ENCODE peak calls at places on chromosome 10, in four cellular contexts. U, E, C and Z are unnamed samples. For H3K27me3, the result is how much of the 10 kb centered on the place peaks cover.

GRCh38 chr10:17867056-17867455 is 57.9 kb downstream of the MRC1 start:
- DNase-seq in U (no peak), E (no peak), C (no peak), Z (no peak)

GRCh38 chr10:125012851-125013528 is 71.1 kb downstream of the ZRANB1 start:
- DNase-seq in U (no peak), E (no peak), C (no peak), Z (no peak)

GRCh38 chr10:89837173-89838001 is 136.0 kb downstream of the KIF20B start:
- DNase-seq in U (peak), E (peak), C (peak), Z (peak)

GRCh38 chr10:43342279-43343125 is 28.9 kb upstream of the FXYD4 start:
- DNase-seq in U (no peak), E (no peak), C (no peak), Z (no peak)

GRCh38 chr10:97224483-97225435 is 39.0 kb upstream of the SLIT1 start:
- DNase-seq in U (no peak), E (no peak), C (no peak), Z (no peak)

GRCh38 chr10:31851216-31851615 is 77.4 kb downstream of the ARHGAP12 start:
- DNase-seq in U (no peak), E (no peak), C (no peak), Z (no peak)

GRCh38 chr10:17175551-17175950 is 25.9 kb downstream of the TRDMT1 start:
- DNase-seq in U (no peak), E (no peak), C (no peak), Z (no peak)

GRCh38 chr10:103592186-103593021 is 98.9 kb downstream of the NEURL1 start:
- DNase-seq in U (no peak), E (no peak), C (no peak), Z (no peak)

GRCh38 chr10:121265320-121265719 is 332.9 kb downstream of the FGFR2 start:
- DNase-seq in U (no peak), E (no peak), C (no peak), Z (no peak)

GRCh38 chr10:3749597-3750351 is 35.2 kb downstream of the KLF6 start:
- DNase-seq in U (peak), E (no peak), C (peak), Z (peak)

GRCh38 chr10:61752111-61753011 is 89.6 kb downstream of the CABCOCO1 start:
- DNase-seq in U (no peak), E (no peak), C (no peak), Z (no peak)

GRCh38 chr10:86257683-86258082 is 108.9 kb downstream of the GRID1 start:
- DNase-seq in U (no peak), E (no peak), C (no peak), Z (no peak)

GRCh38 chr10:103555712-103556111 is 62.2 kb downstream of the NEURL1 start:
- DNase-seq in U (peak), E (no peak), C (no peak), Z (no peak)

GRCh38 chr10:3139135-3139910 is 33.3 kb downstream of the PITRM1 start:
- DNase-seq in U (no peak), E (peak), C (no peak), Z (no peak)

GRCh38 chr10:19054289-19054688 is 5.7 kb downstream of the MALRD1 start:
- DNase-seq in U (no peak), E (no peak), C (no peak), Z (no peak)

GRCh38 chr10:73183882-73184281 is 16.0 kb downstream of the FAM149B1 start:
- DNase-seq in U (no peak), E (no peak), C (no peak), Z (no peak)

GRCh38 chr10:116670706-116671105 is 50.0 kb downstream of the PNLIPRP2 start:
- DNase-seq in U (no peak), E (no peak), C (no peak), Z (no peak)

GRCh38 chr10:95333997-95334792 is 43.4 kb upstream of the PDLIM1 start:
- DNase-seq in U (peak), E (no peak), C (peak), Z (peak)

GRCh38 chr10:122336332-122336731 is 38.2 kb upstream of the PLEKHA1 start:
- DNase-seq in U (no peak), E (no peak), C (no peak), Z (no peak)

GRCh38 chr10:24196426-24197039 is 12.4 kb upstream of the KIAA1217 start:
- DNase-seq in U (peak), E (peak), C (peak), Z (peak)

GRCh38 chr10:1576467-1577259 is 160.7 kb downstream of the ADARB2 start:
- DNase-seq in U (no peak), E (peak), C (no peak), Z (no peak)

GRCh38 chr10:16832351-16833080 is 15.3 kb upstream of the RSU1 start:
- DNase-seq in U (peak), E (no peak), C (peak), Z (no peak)

GRCh38 chr10:24465899-24466615 is 257.1 kb downstream of the KIAA1217 start:
- DNase-seq in U (no peak), E (no peak), C (no peak), Z (no peak)

GRCh38 chr10:105148921-105149320 is 507.8 kb downstream of the SORCS3 start:
- DNase-seq in U (no peak), E (no peak), C (no peak), Z (no peak)

GRCh38 chr10:64039208-64039607 is 518.0 kb downstream of the REEP3 start:
- DNase-seq in U (no peak), E (no peak), C (no peak), Z (no peak)

GRCh38 chr10:113572520-113573290 is 19.9 kb downstream of the HABP2 start:
- DNase-seq in U (no peak), E (no peak), C (no peak), Z (no peak)

GRCh38 chr10:17228081-17229015 is at the start of gene VIM:
- DNase-seq in U (peak), E (peak), C (peak), Z (peak)

GRCh38 chr10:124465777-124466488 is 4.3 kb downstream of the LHPP start:
- DNase-seq in U (no peak), E (no peak), C (no peak), Z (no peak)

GRCh38 chr10:119686465-119687191 is 35.4 kb downstream of the BAG3 start:
- DNase-seq in U (peak), E (peak), C (peak), Z (peak)
- TF ChIP-seq CTCF in U (peak), E (peak), C (peak), Z (peak)

GRCh38 chr10:100623541-100623940 is 87.8 kb downstream of the HIF1AN start:
- DNase-seq in U (no peak), E (peak), C (no peak), Z (no peak)
- H3K27me3 ChIP-seq in U (half or more), E (half or more), C (under half), Z (half or more)

DNA sequence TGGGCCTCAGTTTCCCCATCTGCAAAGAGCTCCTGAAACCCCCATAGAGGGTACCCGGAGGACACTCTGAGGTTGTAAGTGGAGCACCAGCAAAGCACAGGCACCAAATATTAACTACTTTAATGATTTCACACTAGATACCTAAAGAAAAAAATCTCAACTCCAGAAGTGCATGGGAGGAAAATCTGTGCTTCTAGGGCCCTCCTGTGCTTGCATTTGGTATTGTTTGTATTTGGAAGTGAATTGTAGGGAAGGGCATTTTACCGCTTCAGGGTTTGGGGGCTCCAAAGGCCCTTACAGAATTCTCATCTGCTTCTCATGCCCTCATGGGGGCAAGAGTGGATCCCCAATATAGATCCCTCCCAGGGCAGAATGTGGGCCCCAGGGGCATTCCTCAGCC is 22.4 kb upstream of the DRGX start:
- DNase-seq in U (no peak), E (no peak), C (no peak), Z (no peak)
- TF ChIP-seq CTCF in U (no peak), E (no peak), C (no peak), Z (peak)

GRCh38 chr10:101227765-101228681 is 1.2 kb downstream of the LBX1 start:
- DNase-seq in U (no peak), E (no peak), C (no peak), Z (no peak)

GRCh38 chr10:101226506-101226887 is 2.8 kb downstream of the LBX1 start:
- DNase-seq in U (no peak), E (no peak), C (no peak), Z (no peak)

GRCh38 chr10:101225846-101226361 is 3.4 kb downstream of the LBX1 start:
- DNase-seq in U (no peak), E (no peak), C (no peak), Z (no peak)

GRCh38 chr10:101228682-101229274 is 485 bp downstream of the LBX1 start:
- DNase-seq in U (no peak), E (no peak), C (no peak), Z (no peak)

DNA sequence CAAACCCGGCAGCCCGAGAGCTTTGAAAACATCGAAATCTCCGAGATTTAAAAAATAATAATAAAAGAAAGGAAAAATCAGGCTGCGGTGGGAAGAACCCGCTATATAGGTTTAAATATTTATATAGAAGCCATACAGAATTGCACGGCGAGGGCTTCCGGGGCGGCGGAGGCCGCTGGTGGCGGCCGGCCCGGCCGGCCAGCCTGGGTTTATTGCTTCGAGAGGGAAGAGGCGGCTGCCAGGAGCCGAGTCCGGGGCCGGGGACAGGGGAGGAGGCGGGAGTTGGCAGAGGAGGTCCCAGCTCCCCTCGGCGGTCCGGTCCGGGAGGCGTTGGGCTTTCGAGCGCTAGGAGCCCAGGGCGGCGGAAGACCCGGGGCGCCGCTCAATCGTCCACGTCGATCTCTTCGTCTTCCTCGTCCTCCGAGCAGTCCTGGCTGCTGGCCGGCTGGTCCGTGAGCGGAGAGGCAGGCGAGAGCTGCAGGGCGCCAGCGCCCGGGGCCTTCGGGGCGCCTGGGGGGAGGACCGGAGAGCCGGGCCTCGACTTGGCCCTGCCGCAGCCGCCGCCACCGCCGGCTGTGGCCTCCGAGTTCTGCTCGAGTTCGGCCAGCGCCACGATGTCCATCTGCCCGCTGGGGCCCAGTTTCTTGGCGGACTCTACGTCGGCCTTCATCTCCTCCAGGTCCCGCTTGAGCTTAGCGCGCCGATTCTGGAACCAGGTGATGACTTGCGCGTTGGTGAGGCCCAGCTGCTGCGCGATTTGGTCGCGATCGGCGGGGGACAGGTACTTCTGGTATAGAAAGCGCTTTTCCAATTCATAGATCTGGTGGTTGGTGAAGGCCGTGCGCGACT is 2.2 kb downstream of the LBX1 start:
- DNase-seq in U (no peak), E (no peak), C (no peak), Z (no peak)
- H3K27me3 ChIP-seq in U (half or more), E (half or more), C (half or more), Z (half or more)

GRCh38 chr10:11142809-11143208 is 125.1 kb downstream of the CELF2 start:
- DNase-seq in U (no peak), E (no peak), C (no peak), Z (no peak)
- TF ChIP-seq CTCF in U (no peak), E (no peak), C (no peak), Z (no peak)

GRCh38 chr10:48941427-48942075 is 1.9 kb upstream of the LRRC18 start:
- DNase-seq in U (no peak), E (no peak), C (peak), Z (no peak)

GRCh38 chr10:48940958-48941357 is 1.3 kb upstream of the LRRC18 start:
- DNase-seq in U (no peak), E (no peak), C (peak), Z (no peak)

GRCh38 chr10:48939790-48940325 is at the start of gene LRRC18:
- DNase-seq in U (no peak), E (no peak), C (peak), Z (no peak)

GRCh38 chr10:48938990-48939536 is 577 bp downstream of the LRRC18 start:
- DNase-seq in U (no peak), E (no peak), C (peak), Z (no peak)

DNA sequence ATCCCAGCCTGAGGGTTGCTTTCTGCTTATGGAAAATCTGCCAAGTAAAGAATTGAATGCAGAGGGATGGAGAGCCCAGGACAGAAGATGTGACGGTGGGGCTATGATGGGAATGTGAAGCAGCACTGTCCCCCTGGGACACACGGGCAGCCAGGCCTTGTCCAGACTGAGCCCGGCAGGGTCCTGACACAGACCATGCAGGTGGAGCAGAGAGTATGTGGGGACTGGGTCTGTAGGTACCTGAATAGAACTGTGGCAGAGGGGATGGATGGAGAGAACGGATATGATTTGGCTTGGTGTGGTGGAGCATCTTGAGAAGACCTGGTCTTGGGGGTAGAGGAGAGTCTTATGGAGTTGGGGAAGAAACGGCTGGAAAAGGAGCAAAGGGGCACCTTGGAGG is 732 bp upstream of the LRRC18 start:
- DNase-seq in U (no peak), E (no peak), C (peak), Z (no peak)
- H3K27me3 ChIP-seq in U (under half), E (under half), C (under half), Z (under half)

DNA sequence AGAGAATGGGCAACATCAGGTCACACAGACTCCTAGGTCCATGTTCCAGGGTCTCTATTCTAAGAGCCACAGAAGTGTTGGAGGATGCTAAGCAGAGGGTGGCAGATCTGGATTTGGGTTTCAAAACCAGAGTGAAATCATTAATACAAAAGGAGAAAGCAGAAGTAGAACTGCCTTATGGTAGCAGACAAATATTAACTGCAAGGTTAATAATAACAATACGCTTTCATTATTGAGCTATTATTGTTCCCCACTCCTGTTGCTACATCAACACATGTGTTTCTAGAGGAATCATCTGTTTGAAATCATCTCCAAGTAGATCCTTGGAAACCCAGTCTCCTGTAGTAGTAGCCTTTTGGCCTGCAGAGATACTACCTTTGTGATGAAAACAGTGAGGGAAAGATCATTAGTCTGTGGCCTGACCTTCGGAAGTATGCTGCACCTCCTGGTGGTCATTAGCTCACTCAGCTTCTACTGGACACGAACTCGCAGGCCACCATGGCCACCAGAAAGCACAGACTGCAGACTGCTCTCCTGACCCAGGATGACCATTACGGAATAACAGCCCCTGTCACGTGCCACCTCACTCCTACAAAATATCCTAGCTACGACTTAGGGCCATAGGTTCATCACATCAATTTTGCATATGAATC is 84.6 kb downstream of the XPNPEP1 start:
- DNase-seq in U (no peak), E (no peak), C (no peak), Z (no peak)
- TF ChIP-seq CTCF in U (no peak), E (no peak), C (no peak), Z (no peak)